ENCODE peak calls at places on chromosomes 6 and 20, in nine cellular contexts. S is CD8-positive, alpha-beta T cell; H is GM06990; B is stimulated activated CD4-positive, alpha-beta T cell treated with anti-CD3 and anti-CD28 coated beads, Interleukin-15, amount 100 ng/mL, for 1 hour; M is cardiac fibroblast; E is activated naive CD4-positive, alpha-beta T cell; N is small intestine; Y is HTR-8/SVneo; W is NCI-H1417. Z is an unnamed sample.

GRCh38 chr6:27241443-27241842 is 6.1 kb upstream of the PRSS16 start:
- DNase-seq in H (no peak), E (no peak), B (no peak), Y (no peak), S (no peak), W (no peak), N (no peak), M (no peak), Z (no peak)

GRCh38 chr6:2126351-2126750 is 119.1 kb downstream of the GMDS start:
- DNase-seq in Y (no peak), M (no peak), N (no peak), W (no peak), S (no peak), E (no peak), B (no peak), H (no peak), Z (no peak)

GRCh38 chr20:32018269-32019155 is 8.3 kb downstream of the CCM2L start:
- DNase-seq in H (no peak), N (peak; percentile 55), S (peak; percentile 47), W (peak; percentile 96), Y (peak; percentile 86), E (no peak), B (peak; percentile 7), M (no peak), Z (no peak)

GRCh38 chr6:3176562-3177355 is 19.4 kb upstream of the TUBB2A start:
- DNase-seq in Y (peak; percentile 85), S (peak; percentile 36), W (no peak), B (no peak), M (peak; percentile 88), H (no peak), E (no peak), N (no peak), Z (no peak)

GRCh38 chr6:2920671-2921112 is 17.6 kb upstream of the SERPINB9 start:
- DNase-seq in W (no peak), B (no peak), N (no peak), S (no peak), E (no peak), Y (no peak), M (no peak), H (no peak), Z (no peak)

GRCh38 chr6:132995432-132995831 is 181.1 kb downstream of the RPS12 start:
- DNase-seq in S (no peak), B (no peak), W (no peak), Y (no peak), M (no peak), E (no peak), H (no peak), N (no peak), Z (no peak)

GRCh38 chr6:10719386-10720228 is 3.3 kb upstream of the TMEM14C start:
- DNase-seq in W (peak; percentile 29), E (no peak), M (peak; percentile 21), H (no peak), S (peak; percentile 71), Y (no peak), N (peak; percentile 39), B (no peak), Z (no peak)

GRCh38 chr6:153625089-153625488 is 414.0 kb upstream of the OPRM1 start:
- DNase-seq in H (no peak), B (no peak), M (peak; percentile 75), N (no peak), Y (peak; percentile 14), W (no peak), S (no peak), E (no peak), Z (no peak)

GRCh38 chr20:63054103-63054474 is 47.3 kb upstream of the BHLHE23 start:
- DNase-seq in Y (no peak), M (no peak), S (no peak), E (no peak), H (no peak), W (no peak), N (no peak), B (no peak), Z (no peak)

GRCh38 chr20:13756551-13756950 is 28.2 kb downstream of the ESF1 start:
- DNase-seq in S (no peak), N (no peak), B (no peak), Y (no peak), E (no peak), M (no peak), H (no peak), W (no peak), Z (no peak)

GRCh38 chr20:29873946-29874345 is 1383.5 kb upstream of the DEFB115 start:
- DNase-seq in Y (no peak), M (peak; percentile 51), W (peak; percentile 24), B (no peak), N (no peak), H (peak; percentile 57), S (peak; percentile 45), E (no peak), Z (no peak)

GRCh38 chr6:36929607-36930006 is 24.9 kb upstream of the PI16 start:
- DNase-seq in B (no peak), N (no peak), H (no peak), M (peak; percentile 73), S (no peak), W (no peak), Y (peak; percentile 47), E (no peak), Z (no peak)

GRCh38 chr20:17676378-17676759 is 5.7 kb downstream of the RRBP1 start:
- DNase-seq in H (no peak), W (no peak), S (no peak), M (no peak), E (no peak), B (no peak), Y (no peak), N (no peak), Z (no peak)